ENCODE peak calls at places on chromosomes 16 and 17, in seven cellular contexts. X is sciatic nerve; G is neural progenitor cell; M is stimulated activated CD4-positive, alpha-beta T cell treated with anti-CD3 and anti-CD28 coated beads, Interleukin-15, amount 100 ng/mL, for 24 hours; Y is astrocyte; J is stimulated activated effector memory CD8-positive, alpha-beta T cell treated with anti-CD3 and anti-CD28 coated beads, Interleukin-12 subunit alpha, Interleukin-12 subunit beta, amount 100 ng/mL, for 72 hours; E is T follicular helper cell. C is an unnamed sample.

GRCh38 chr17:29593546-29594440 is 861 bp downstream of the ANKRD13B start:
- DNase-seq in Y (no peak), M (peak; percentile 58), J (no peak), E (no peak), X (peak; percentile 65), G (peak; percentile 89), C (no peak)

GRCh38 chr16:84999857-85000480 is 11.4 kb downstream of the ZDHHC7 start:
- DNase-seq in E (no peak), J (no peak), M (no peak), G (no peak), X (no peak), Y (no peak), C (no peak)

GRCh38 chr17:39640493-39641118 is 3.7 kb downstream of the STARD3 start:
- DNase-seq in J (no peak), G (no peak), X (no peak), E (no peak), M (no peak), Y (no peak), C (no peak)

GRCh38 chr16:50474138-50474537 is 74.1 kb upstream of the NKD1 start:
- DNase-seq in E (no peak), G (no peak), Y (no peak), X (no peak), M (peak; percentile 35), J (no peak), C (no peak)

GRCh38 chr17:78360371-78361226 is 722 bp upstream of the SOCS3 start:
- DNase-seq in Y (no peak), G (peak; percentile 96), J (peak; percentile 99), M (peak; percentile 96), X (peak; percentile 98), E (peak; percentile 83), C (peak; percentile 98)

GRCh38 chr17:31529841-31530251 is 138.4 kb downstream of the RAB11FIP4 start:
- DNase-seq in M (no peak), J (no peak), E (no peak), X (peak; percentile 52), G (no peak), Y (no peak), C (peak; percentile 67)

GRCh38 chr16:19760336-19761060 is 42.4 kb downstream of the IQCK start:
- DNase-seq in J (no peak), X (no peak), G (no peak), M (no peak), Y (no peak), E (no peak), C (no peak)

GRCh38 chr16:57797526-57798266 is 4.6 kb downstream of the KIFC3 start:
- DNase-seq in G (peak; percentile 67), M (no peak), Y (no peak), J (no peak), E (no peak), X (no peak), C (no peak)

GRCh38 chr16:29665294-29666077 is 2.4 kb downstream of the SPN start:
- DNase-seq in M (peak; percentile 43), J (no peak), E (no peak), Y (no peak), X (no peak), G (no peak), C (no peak)

GRCh38 chr17:35708951-35709350 is 22.5 kb upstream of the RASL10B start:
- DNase-seq in G (no peak), Y (no peak), J (no peak), X (no peak), M (no peak), E (no peak), C (no peak)

GRCh38 chr16:65414284-65414984 is 292.6 kb upstream of the CDH11 start:
- DNase-seq in X (no peak), G (no peak), Y (peak; percentile 93), J (no peak), M (no peak), E (no peak), C (no peak)

GRCh38 chr16:81626181-81626674 is 152.9 kb upstream of the PLCG2 start:
- DNase-seq in M (peak; percentile 51), X (no peak), J (no peak), E (no peak), G (no peak), Y (peak; percentile 63), C (no peak)

GRCh38 chr17:49779730-49780220 is 8.7 kb upstream of the KAT7 start:
- DNase-seq in G (peak; percentile 15), M (peak; percentile 23), J (no peak), E (no peak), Y (peak; percentile 98), X (no peak), C (no peak)

GRCh38 chr16:11462861-11463260 is 117.6 kb downstream of the RMI2 start:
- DNase-seq in Y (no peak), X (no peak), J (no peak), E (no peak), G (no peak), M (no peak), C (no peak)

GRCh38 chr17:27241346-27241946 is 52.5 kb upstream of the WSB1 start:
- DNase-seq in G (no peak), E (no peak), M (no peak), Y (peak; percentile 45), J (no peak), X (no peak), C (no peak)

GRCh38 chr16:87149051-87149450 is 168.1 kb downstream of the C16orf95 start:
- DNase-seq in G (no peak), E (no peak), J (no peak), Y (peak; percentile 56), M (no peak), X (no peak), C (peak; percentile 42)

GRCh38 chr17:78434455-78435329 is 56.2 kb downstream of the PGS1 start:
- DNase-seq in G (no peak), E (no peak), Y (no peak), J (no peak), M (no peak), X (no peak), C (no peak)

GRCh38 chr16:78092755-78093154 is 6.7 kb upstream of the WWOX start:
- DNase-seq in J (no peak), E (no peak), Y (no peak), G (no peak), M (no peak), X (no peak), C (peak; percentile 7)

GRCh38 chr17:3037259-3037658 is 26.1 kb downstream of the OR1D5 start:
- DNase-seq in Y (no peak), X (no peak), M (no peak), E (no peak), G (no peak), J (no peak), C (no peak)

GRCh38 chr16:57681950-57682728 is 12.5 kb upstream of the DRC7 start:
- DNase-seq in E (no peak), X (no peak), J (no peak), G (no peak), Y (no peak), M (no peak), C (no peak)

GRCh38 chr16:57185446-57185944 is 344 bp downstream of the PSME3IP1 start:
- DNase-seq in X (peak; percentile 75), J (peak; percentile 9), Y (peak; percentile 47), M (no peak), G (peak; percentile 67), E (peak; percentile 21), C (peak; percentile 81)

GRCh38 chr16:48536600-48537200 is 73.3 kb downstream of the N4BP1 start:
- DNase-seq in G (no peak), M (no peak), Y (no peak), E (no peak), X (peak; percentile 60), J (no peak), C (no peak)

GRCh38 chr16:3454631-3455147 is 11.2 kb downstream of the NAA60 start:
- DNase-seq in J (no peak), G (no peak), Y (no peak), X (no peak), M (no peak), E (no peak), C (no peak)

GRCh38 chr16:68700120-68700519 is 37.0 kb upstream of the CDH1 start:
- DNase-seq in J (no peak), Y (peak; percentile 18), E (no peak), X (no peak), M (no peak), G (no peak), C (no peak)

GRCh38 chr17:32495347-32496253 is 8.8 kb downstream of the CDK5R1 start:
- DNase-seq in Y (peak; percentile 45), M (no peak), E (no peak), G (peak; percentile 15), J (no peak), X (no peak), C (peak; percentile 82)

GRCh38 chr17:20930065-20930760 is 112.6 kb downstream of the USP22 start:
- DNase-seq in X (no peak), J (no peak), G (no peak), M (no peak), Y (peak; percentile 42), E (no peak), C (no peak)

GRCh38 chr17:1186923-1187771 is 7.4 kb upstream of the ABR start:
- DNase-seq in J (peak; percentile 82), X (peak; percentile 91), G (peak; percentile 91), E (peak; percentile 63), M (peak; percentile 82), Y (peak; percentile 57), C (peak; percentile 96)

GRCh38 chr17:47720754-47721533 is 12.1 kb upstream of the TBX21 start:
- DNase-seq in G (peak; percentile 48), M (peak; percentile 99), E (peak; percentile 48), X (no peak), J (peak; percentile 81), Y (peak; percentile 16), C (peak; percentile 88)

GRCh38 chr16:57394444-57394843 is 10.1 kb upstream of the CCL17 start:
- DNase-seq in J (no peak), E (no peak), Y (no peak), X (no peak), G (no peak), M (no peak), C (no peak)

GRCh38 chr16:71846443-71846842 is 667 bp downstream of the ATXN1L start:
- DNase-seq in X (no peak), G (peak; percentile 51), J (no peak), E (no peak), M (peak; percentile 35), Y (no peak), C (no peak)

GRCh38 chr16:66264311-66265105 is 102.0 kb upstream of the CDH5 start:
- DNase-seq in M (no peak), E (no peak), J (no peak), G (no peak), Y (peak; percentile 26), X (no peak), C (no peak)

GRCh38 chr16:67283039-67283825 is 3.9 kb downstream of the PLEKHG4 start:
- DNase-seq in E (no peak), J (no peak), G (no peak), Y (peak; percentile 33), X (no peak), M (no peak), C (no peak)

GRCh38 chr16:87744750-87745514 is 20.9 kb downstream of the KLHDC4 start:
- DNase-seq in E (no peak), Y (no peak), J (no peak), X (no peak), M (no peak), G (no peak), C (no peak)

GRCh38 chr16:52963471-52963870 is 89.2 kb downstream of the CHD9NB start:
- DNase-seq in X (no peak), G (peak; percentile 9), M (no peak), E (no peak), J (no peak), Y (no peak), C (no peak)

GRCh38 chr17:47945529-47946508 is 4.4 kb downstream of the PNPO start:
- DNase-seq in E (no peak), M (no peak), G (no peak), X (no peak), Y (no peak), J (no peak), C (no peak)

C was measured in posterior vena cava.